ENCODE peak calls at places on chromosome 14, in four cellular contexts. J, A, K and U are unnamed samples.

GRCh38 chr14:32259368-32260013 is 56.4 kb upstream of the RNU6-8 start:
- DNase-seq in K (peak; percentile 77), A (peak; percentile 74), J (peak; percentile 56), U (no peak)

GRCh38 chr14:69784942-69785341 is 12.1 kb downstream of the SLC10A1 start:
- DNase-seq in K (no peak), J (no peak), A (no peak), U (no peak)

GRCh38 chr14:22657861-22658260 is 13.7 kb upstream of the OR6J1 start:
- DNase-seq in A (peak; percentile 46), J (no peak), K (peak; percentile 59), U (no peak)

GRCh38 chr14:83300454-83301064 is 1766.9 kb upstream of the SEL1L start:
- DNase-seq in K (peak; percentile 12), J (no peak), A (peak; percentile 0), U (no peak)

GRCh38 chr14:21525995-21526671 is at the start of gene SALL2:
- DNase-seq in K (peak; percentile 79), J (no peak), A (peak; percentile 93), U (peak; percentile 93)

GRCh38 chr14:106844608-106845285 is 1318.4 kb downstream of the TMEM121 start:
- DNase-seq in A (no peak), J (no peak), K (peak; percentile 44), U (no peak)

GRCh38 chr14:73795974-73796373 is 55.7 kb upstream of the PTGR2 start:
- DNase-seq in A (no peak), K (peak; percentile 93), J (peak; percentile 77), U (no peak)

GRCh38 chr14:69170848-69171247 is 17.9 kb upstream of the DCAF5 start:
- DNase-seq in K (no peak), J (no peak), A (no peak), U (no peak)

GRCh38 chr14:83894519-83894918 is 1635.4 kb upstream of the FLRT2 start:
- DNase-seq in A (no peak), J (no peak), K (no peak), U (no peak)

GRCh38 chr14:63852271-63852816 is 460 bp upstream of the SYNE2 start:
- DNase-seq in A (no peak), J (no peak), K (no peak), U (no peak)

GRCh38 chr14:52012635-52013034 is 23.3 kb downstream of the RTRAF start:
- DNase-seq in A (no peak), K (no peak), J (no peak), U (no peak)

GRCh38 chr14:50756300-50756699 is 74.7 kb downstream of the NIN start:
- DNase-seq in J (no peak), A (no peak), K (no peak), U (no peak)

GRCh38 chr14:22411398-22411797 is 177.6 kb downstream of the DAD1 start:
- DNase-seq in J (no peak), K (no peak), A (no peak), U (no peak)

GRCh38 chr14:81946808-81947798 is 413.4 kb upstream of the SEL1L start:
- DNase-seq in K (no peak), J (no peak), A (no peak), U (no peak)

GRCh38 chr14:74505831-74506230 is 12.3 kb downstream of the ISCA2 start:
- DNase-seq in A (no peak), K (no peak), J (no peak), U (peak; percentile 36)

GRCh38 chr14:56963381-56963780 is 153.1 kb upstream of the OTX2 start:
- DNase-seq in K (no peak), J (no peak), A (no peak), U (no peak)

GRCh38 chr14:87002831-87003230 is 990.2 kb downstream of the GALC start:
- DNase-seq in A (no peak), K (no peak), J (no peak), U (no peak)

GRCh38 chr14:78341827-78342389 is 171.7 kb downstream of the NRXN3 start:
- DNase-seq in A (no peak), K (no peak), J (no peak), U (no peak)

GRCh38 chr14:77276295-77276935 is 5.4 kb upstream of the NGB start:
- DNase-seq in J (no peak), K (no peak), A (no peak), U (no peak)

GRCh38 chr14:58638231-58639205 is 756 bp downstream of the DACT1 start:
- DNase-seq in J (no peak), K (no peak), A (no peak), U (peak; percentile 74)

GRCh38 chr14:106840258-106840657 is 1313.9 kb downstream of the TMEM121 start:
- DNase-seq in A (no peak), J (no peak), K (no peak), U (no peak)

DNA sequence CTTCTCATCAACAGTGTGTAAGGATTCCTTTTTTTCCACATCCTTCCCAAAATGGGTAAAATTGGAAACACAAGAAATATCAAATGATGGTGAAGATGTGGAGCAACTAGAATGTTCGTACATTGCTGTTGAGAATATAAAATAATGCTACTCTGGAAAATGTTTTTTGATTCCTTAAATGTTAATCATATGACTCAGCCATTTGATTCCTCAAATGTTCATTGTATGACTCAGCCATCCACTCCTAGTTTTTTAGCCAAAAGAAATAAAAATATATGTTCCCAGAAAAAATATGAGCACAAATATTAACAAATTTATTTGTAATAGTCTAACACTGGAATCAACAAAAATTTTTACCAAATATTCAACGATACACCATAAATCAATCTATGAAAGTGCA is 1108.6 kb downstream of the LRFN5 start:
- DNase-seq in K (no peak), J (no peak), A (no peak), U (no peak)
- TF ChIP-seq FOSL1 in K (no peak), J (no peak), A (no peak), U (no peak)

GRCh38 chr14:104138098-104138890 is at the start of gene KIF26A:
- DNase-seq in A (no peak), K (no peak), J (peak; percentile 51), U (peak; percentile 85)
- TF ChIP-seq YY1 in A (no peak), K (no peak), J (no peak), U (no peak)

DNA sequence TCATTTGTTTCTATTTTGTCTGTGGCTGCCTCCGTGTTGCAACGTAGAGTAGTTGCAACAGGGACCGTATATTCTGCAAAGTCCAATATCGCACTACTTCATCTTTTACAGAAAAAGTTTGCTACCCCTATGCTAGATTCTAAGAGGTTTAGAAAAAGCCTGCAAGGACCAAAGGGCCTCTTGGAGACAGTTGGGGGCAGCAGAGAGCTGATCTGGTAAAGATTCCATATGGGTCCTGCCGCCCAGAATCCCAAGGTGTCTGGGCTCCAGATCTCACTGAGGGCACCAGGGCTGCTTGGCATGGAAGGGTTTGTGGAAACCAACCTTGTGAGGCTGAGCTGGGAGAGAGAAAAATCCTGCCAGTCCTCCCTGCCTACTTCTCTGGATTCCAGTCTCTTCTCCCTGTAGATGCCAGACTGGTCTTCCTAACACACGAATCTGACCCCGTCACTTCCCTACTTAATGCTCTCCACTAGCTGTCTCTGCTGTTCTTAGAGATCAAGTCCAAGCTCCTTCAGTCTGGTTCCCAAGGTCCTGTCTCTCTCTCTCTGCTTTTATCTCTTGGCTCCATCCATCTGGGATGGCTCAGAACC is 74.6 kb downstream of the GLRX5 start:
- DNase-seq in J (peak; percentile 42), K (peak; percentile 39), A (peak; percentile 44), U (no peak)
- TF ChIP-seq FOSL1 in J (no peak), K (no peak), A (no peak), U (no peak)

GRCh38 chr14:90839889-90840266 is 23.6 kb upstream of the TTC7B start:
- DNase-seq in K (no peak), A (no peak), J (no peak), U (peak; percentile 32)

GRCh38 chr14:90848944-90849731 is 32.9 kb upstream of the TTC7B start:
- DNase-seq in A (peak; percentile 54), K (peak; percentile 20), J (no peak), U (no peak)

GRCh38 chr14:90846511-90846910 is 30.3 kb upstream of the TTC7B start:
- DNase-seq in K (no peak), A (no peak), J (no peak), U (no peak)

GRCh38 chr14:90842726-90843125 is 26.5 kb upstream of the TTC7B start:
- DNase-seq in A (no peak), K (no peak), J (no peak), U (peak; percentile 28)

DNA sequence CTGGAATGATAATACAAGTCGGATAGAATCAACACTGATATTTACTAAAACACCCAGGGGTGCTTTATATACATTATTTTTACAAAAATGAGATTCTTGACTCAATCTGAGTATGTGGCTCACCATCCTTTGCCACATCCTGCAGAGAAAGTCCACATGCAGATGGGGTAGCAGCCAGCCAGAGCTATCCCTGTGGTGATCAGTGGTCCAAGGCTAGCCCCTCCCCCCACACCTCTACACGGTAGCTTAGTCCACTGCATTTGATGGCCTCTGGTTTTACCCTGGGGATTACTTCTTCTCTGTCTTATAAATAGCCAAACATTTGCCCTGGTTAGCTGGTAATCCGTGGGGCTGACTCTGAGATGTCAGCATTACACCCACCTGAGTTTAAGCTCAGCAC is 28.1 kb upstream of the TTC7B start:
- DNase-seq in J (no peak), K (no peak), A (no peak), U (peak; percentile 33)
- TF ChIP-seq YY1 in J (no peak), K (no peak), A (no peak), U (no peak)

GRCh38 chr14:23933706-23934105 is 19.9 kb upstream of the DHRS4 start:
- DNase-seq in K (no peak), A (no peak), J (no peak), U (no peak)

GRCh38 chr14:23930742-23931141 is 22.8 kb upstream of the DHRS4 start:
- DNase-seq in J (no peak), A (no peak), K (no peak), U (no peak)

GRCh38 chr14:23931705-23932314 is 21.8 kb upstream of the DHRS4 start:
- DNase-seq in J (no peak), K (no peak), A (peak; percentile 41), U (no peak)

GRCh38 chr14:23933108-23933507 is 20.5 kb upstream of the DHRS4 start:
- DNase-seq in K (no peak), J (no peak), A (no peak), U (no peak)

GRCh38 chr14:23932639-23933038 is 20.9 kb upstream of the DHRS4 start:
- DNase-seq in K (no peak), A (peak; percentile 50), J (no peak), U (no peak)
- TF ChIP-seq FOSL1 in K (no peak), A (no peak), J (no peak), U (no peak)